ENCODE peak calls at places on chromosome 16, in nine cellular contexts. N is amniotic stem cell; A is retina; X is fibroblast of the conjunctiva; W is stimulated activated CD8-positive, alpha-beta memory T cell treated with anti-CD3 and anti-CD28 coated beads, Interleukin-4, amount 100 ng/mL, for 4 hours; R is iris pigment epithelial cell; I is stomach; S is HTR-8/SVneo; D is NCI-H1417 treated with DMSO at 0.1 percent for 48 hours. C is an unnamed sample.
A peak's percentile ranks its signal among the peaks of the same experiment; 100 is the strongest.

GRCh38 chr16:8716592-8716991 is 42.2 kb downstream of the ABAT start:
- DNase-seq in N (no peak), A (no peak), X (no peak), W (no peak), R (no peak), I (no peak), S (peak; percentile 45), D (no peak), C (no peak)

GRCh38 chr16:2692948-2693651 is 10.8 kb downstream of the KCTD5 start:
- DNase-seq in N (no peak), A (peak; percentile 84), X (peak; percentile 10), W (no peak), R (peak; percentile 35), I (peak; percentile 48), S (no peak), D (no peak), C (peak; percentile 44)

GRCh38 chr16:83162791-83163190 is 536.0 kb downstream of the CDH13 start:
- DNase-seq in N (no peak), A (no peak), X (no peak), W (no peak), R (no peak), I (no peak), S (no peak), D (no peak), C (no peak)

GRCh38 chr16:57613514-57613913 is 14.9 kb upstream of the ADGRG1 start:
- DNase-seq in N (no peak), A (no peak), X (no peak), W (no peak), R (no peak), I (peak; percentile 15), S (no peak), D (no peak), C (no peak)

GRCh38 chr16:73060948-73061495 is 13.1 kb upstream of the ZFHX3 start:
- DNase-seq in N (no peak), A (no peak), X (no peak), W (no peak), R (no peak), I (no peak), S (no peak), D (no peak), C (no peak)

GRCh38 chr16:86495357-86495701 is 15.0 kb upstream of the FOXF1 start:
- DNase-seq in N (no peak), A (no peak), X (no peak), W (no peak), R (no peak), I (no peak), S (no peak), D (no peak), C (no peak)

GRCh38 chr16:53058882-53059281 is 4.1 kb downstream of the CHD9 start:
- DNase-seq in N (no peak), A (no peak), X (no peak), W (no peak), R (no peak), I (no peak), S (no peak), D (no peak), C (no peak)

GRCh38 chr16:77599793-77600415 is 122.4 kb upstream of the NUDT7 start:
- DNase-seq in N (no peak), A (no peak), X (no peak), W (no peak), R (peak; percentile 56), I (no peak), S (peak; percentile 10), D (no peak), C (no peak)

GRCh38 chr16:17228708-17229055 is 242.1 kb downstream of the XYLT1 start:
- DNase-seq in N (no peak), A (no peak), X (no peak), W (no peak), R (no peak), I (no peak), S (no peak), D (no peak), C (no peak)

GRCh38 chr16:81896902-81897301 is 114.4 kb downstream of the SDR42E1 start:
- DNase-seq in N (no peak), A (no peak), X (no peak), W (no peak), R (peak; percentile 21), I (no peak), S (no peak), D (no peak), C (no peak)

GRCh38 chr16:60031751-60032150 is 1297.6 kb upstream of the GOT2 start:
- DNase-seq in N (no peak), A (no peak), X (no peak), W (no peak), R (peak; percentile 0), I (no peak), S (no peak), D (no peak), C (peak; percentile 89)

GRCh38 chr16:10078541-10078949 is 103.7 kb downstream of the GRIN2A start:
- DNase-seq in N (no peak), A (peak; percentile 57), X (no peak), W (no peak), R (no peak), I (no peak), S (no peak), D (no peak), C (no peak)

GRCh38 chr16:74936902-74937560 is 47.9 kb downstream of the WDR59 start:
- DNase-seq in N (no peak), A (no peak), X (no peak), W (no peak), R (peak; percentile 93), I (no peak), S (peak; percentile 67), D (no peak), C (no peak)

GRCh38 chr16:55478827-55479559 is at the start of gene MMP2:
- DNase-seq in N (peak; percentile 7), A (peak; percentile 77), X (peak; percentile 61), W (no peak), R (peak; percentile 38), I (peak; percentile 43), S (no peak), D (no peak), C (no peak)

GRCh38 chr16:74291577-74292208 is 4.9 kb upstream of the PSMD7 start:
- DNase-seq in N (no peak), A (no peak), X (no peak), W (no peak), R (no peak), I (no peak), S (no peak), D (no peak), C (no peak)

GRCh38 chr16:79658301-79659001 is 57.9 kb upstream of the MAF start:
- DNase-seq in N (no peak), A (no peak), X (no peak), W (no peak), R (peak; percentile 68), I (peak; percentile 53), S (peak; percentile 5), D (no peak), C (peak; percentile 89)

GRCh38 chr16:1296688-1297412 is 12.6 kb upstream of the UBE2I start:
- DNase-seq in N (peak; percentile 22), A (no peak), X (no peak), W (no peak), R (peak; percentile 56), I (no peak), S (no peak), D (no peak), C (peak; percentile 51)

GRCh38 chr16:56736476-56736875 is 6.5 kb downstream of the NUP93 start:
- DNase-seq in N (no peak), A (no peak), X (no peak), W (no peak), R (no peak), I (no peak), S (no peak), D (no peak), C (no peak)

GRCh38 chr16:89017956-89018604 is 41.1 kb upstream of the CBFA2T3 start:
- DNase-seq in N (no peak), A (peak; percentile 25), X (no peak), W (no peak), R (no peak), I (no peak), S (no peak), D (no peak), C (no peak)

GRCh38 chr16:51048544-51048943 is 102.5 kb downstream of the SALL1 start:
- DNase-seq in N (no peak), A (no peak), X (no peak), W (no peak), R (peak; percentile 6), I (no peak), S (no peak), D (no peak), C (no peak)

C was measured in retinal pigment epithelial cell.